ENCODE peak calls at places on chromosome 13, in four cellular contexts. J, Q, D and V are unnamed samples.

GRCh38 chr13:26965976-26966375 is 205.4 kb upstream of the GPR12 start:
- DNase-seq in J (no peak), Q (no peak), D (no peak), V (no peak)

GRCh38 chr13:29993716-29994488 is 143.5 kb upstream of the UBL3 start:
- DNase-seq in J (no peak), Q (peak; percentile 33), D (no peak), V (no peak)

GRCh38 chr13:104181526-104182231 is 1115.5 kb upstream of the SLC10A2 start:
- DNase-seq in J (no peak), Q (no peak), D (no peak), V (no peak)

GRCh38 chr13:50124536-50125305 is 109.5 kb downstream of the KCNRG start:
- DNase-seq in J (peak; percentile 92), Q (peak; percentile 59), D (peak; percentile 90), V (peak; percentile 96)

GRCh38 chr13:20392530-20392929 is 133.1 kb downstream of the CRYL1 start:
- DNase-seq in J (no peak), Q (no peak), D (no peak), V (no peak)

GRCh38 chr13:39336207-39336606 is 266.8 kb downstream of the LHFPL6 start:
- DNase-seq in J (no peak), Q (no peak), D (no peak), V (no peak)

GRCh38 chr13:47251771-47252170 is 354.9 kb upstream of the HTR2A start:
- DNase-seq in J (no peak), Q (no peak), D (no peak), V (no peak)

GRCh38 chr13:50366488-50367174 is 351.4 kb downstream of the KCNRG start:
- DNase-seq in J (peak; percentile 46), Q (no peak), D (no peak), V (no peak)

GRCh38 chr13:32581177-32581786 is 5.0 kb upstream of the PDS5B start:
- DNase-seq in J (no peak), Q (peak; percentile 29), D (no peak), V (no peak)

GRCh38 chr13:35855531-35856019 is 275.6 kb downstream of the DCLK1 start:
- DNase-seq in J (no peak), Q (peak; percentile 95), D (no peak), V (no peak)

GRCh38 chr13:55199132-55199531 is 1941.6 kb upstream of the PRR20A start:
- DNase-seq in J (no peak), Q (no peak), D (no peak), V (no peak)

GRCh38 chr13:100434010-100434763 is 154.4 kb downstream of the GGACT start:
- DNase-seq in J (no peak), Q (peak; percentile 74), D (no peak), V (no peak)

GRCh38 chr13:62371737-62372136 is 956.1 kb upstream of the PCDH20 start:
- DNase-seq in J (no peak), Q (no peak), D (no peak), V (no peak)

GRCh38 chr13:50955212-50955611 is 45.6 kb downstream of the RNASEH2B start:
- DNase-seq in J (no peak), Q (no peak), D (no peak), V (no peak)

GRCh38 chr13:24670927-24671326 is 9.3 kb upstream of the ATP12A start:
- DNase-seq in J (peak; percentile 7), Q (peak; percentile 62), D (no peak), V (no peak)

GRCh38 chr13:95970878-95971277 is 82.3 kb downstream of the UGGT2 start:
- DNase-seq in J (no peak), Q (no peak), D (no peak), V (no peak)

GRCh38 chr13:67298297-67298696 is 68.2 kb upstream of the PCDH9 start:
- DNase-seq in J (no peak), Q (no peak), D (no peak), V (no peak)

GRCh38 chr13:99580500-99581268 is 79.4 kb downstream of the TM9SF2 start:
- DNase-seq in J (no peak), Q (no peak), D (no peak), V (no peak)

GRCh38 chr13:28585557-28585956 is 73.4 kb upstream of the POMP start:
- DNase-seq in J (no peak), Q (no peak), D (no peak), V (no peak)

GRCh38 chr13:110265682-110266430 is 41.1 kb downstream of the COL4A1 start:
- DNase-seq in J (no peak), Q (no peak), D (no peak), V (no peak)

GRCh38 chr13:51726446-51727185 is 77.3 kb downstream of the DHRS12 start:
- DNase-seq in J (no peak), Q (no peak), D (no peak), V (no peak)

GRCh38 chr13:28423010-28423409 is 71.9 kb downstream of the FLT1 start:
- DNase-seq in J (no peak), Q (no peak), D (peak; percentile 13), V (peak; percentile 8)

GRCh38 chr13:76758738-76759137 is 127.5 kb downstream of the KCTD12 start:
- DNase-seq in J (no peak), Q (no peak), D (no peak), V (no peak)

GRCh38 chr13:29423050-29423449 is 172.4 kb downstream of the SLC7A1 start:
- DNase-seq in J (no peak), Q (no peak), D (no peak), V (no peak)

GRCh38 chr13:85194482-85194881 is 604.7 kb downstream of the SLITRK6 start:
- DNase-seq in J (no peak), Q (no peak), D (no peak), V (no peak)

GRCh38 chr13:100523437-100523836 is 65.2 kb downstream of the GGACT start:
- DNase-seq in J (no peak), Q (no peak), D (no peak), V (no peak)

GRCh38 chr13:85543144-85543543 is 256.1 kb downstream of the SLITRK6 start:
- DNase-seq in J (no peak), Q (no peak), D (no peak), V (no peak)

GRCh38 chr13:50796463-50796862 is 47.0 kb downstream of the DLEU7 start:
- DNase-seq in J (no peak), Q (no peak), D (no peak), V (no peak)

GRCh38 chr13:110161112-110161897 is 145.7 kb downstream of the COL4A1 start:
- DNase-seq in J (no peak), Q (no peak), D (no peak), V (no peak)